ENCODE peak calls at places on chromosomes 6 and 20, in four cellular contexts. K is tibial nerve, B is MCF 10A, J is fibroblast of mammary gland. Q is an unnamed sample.

GRCh38 chr6:10655508-10656055 is 38.8 kb downstream of the C6orf52 start:
- DNase-seq in K (no peak), B (no peak), J (no peak), Q (no peak)

GRCh38 chr20:56171087-56172012 is 77.2 kb upstream of the MC3R start:
- DNase-seq in K (no peak), B (peak), J (no peak), Q (no peak)

GRCh38 chr6:170266061-170266825 is 24.6 kb downstream of the DLL1 start:
- DNase-seq in K (no peak), B (no peak), J (no peak), Q (no peak)

GRCh38 chr6:157174731-157175130 is 148.6 kb downstream of the TMEM242 start:
- DNase-seq in K (no peak), B (no peak), J (no peak), Q (no peak)

GRCh38 chr20:47501117-47501482 is 587 bp upstream of the NCOA3 start:
- DNase-seq in K (no peak), B (no peak), J (no peak), Q (no peak)

GRCh38 chr20:49319204-49319809 is 41.5 kb upstream of the ZNFX1 start:
- DNase-seq in K (no peak), B (no peak), J (no peak), Q (no peak)

GRCh38 chr20:61846074-61846473 is 219.6 kb downstream of the TAF4 start:
- DNase-seq in K (no peak), B (no peak), J (no peak), Q (no peak)

GRCh38 chr6:142945071-142945445 is at the start of gene HIVEP2:
- DNase-seq in K (peak), B (peak), J (peak), Q (peak)

GRCh38 chr6:165864218-165864617 is 201.2 kb upstream of the PDE10A start:
- DNase-seq in K (no peak), B (no peak), J (no peak), Q (no peak)

GRCh38 chr6:154399097-154399496 is 42.5 kb upstream of the IPCEF1 start:
- DNase-seq in K (no peak), B (no peak), J (peak), Q (no peak)

GRCh38 chr6:106128981-106129761 is 43.0 kb downstream of the PRDM1 start:
- DNase-seq in K (no peak), B (peak), J (peak), Q (peak)

GRCh38 chr6:126038234-126038633 is 51.9 kb downstream of the TRMT11 start:
- DNase-seq in K (no peak), B (no peak), J (no peak), Q (no peak)

GRCh38 chr6:126035764-126036163 is 49.4 kb downstream of the TRMT11 start:
- DNase-seq in K (no peak), B (no peak), J (no peak), Q (no peak)

GRCh38 chr6:126034671-126035070 is 48.3 kb downstream of the TRMT11 start:
- DNase-seq in K (no peak), B (no peak), J (no peak), Q (no peak)

GRCh38 chr6:126030045-126030444 is 43.7 kb downstream of the TRMT11 start:
- DNase-seq in K (no peak), B (no peak), J (no peak), Q (no peak)

GRCh38 chr6:126033696-126034095 is 47.4 kb downstream of the TRMT11 start:
- DNase-seq in K (peak), B (peak), J (peak), Q (peak)
- TF ChIP-seq CTCF in K (peak), B (peak), J (peak), Q (no peak)

GRCh38 chr6:373773-374724 is 17.5 kb upstream of the IRF4 start:
- DNase-seq in K (no peak), B (no peak), J (no peak), Q (no peak)
- TF ChIP-seq CTCF in K (no peak), B (peak), J (no peak), Q (no peak)

DNA sequence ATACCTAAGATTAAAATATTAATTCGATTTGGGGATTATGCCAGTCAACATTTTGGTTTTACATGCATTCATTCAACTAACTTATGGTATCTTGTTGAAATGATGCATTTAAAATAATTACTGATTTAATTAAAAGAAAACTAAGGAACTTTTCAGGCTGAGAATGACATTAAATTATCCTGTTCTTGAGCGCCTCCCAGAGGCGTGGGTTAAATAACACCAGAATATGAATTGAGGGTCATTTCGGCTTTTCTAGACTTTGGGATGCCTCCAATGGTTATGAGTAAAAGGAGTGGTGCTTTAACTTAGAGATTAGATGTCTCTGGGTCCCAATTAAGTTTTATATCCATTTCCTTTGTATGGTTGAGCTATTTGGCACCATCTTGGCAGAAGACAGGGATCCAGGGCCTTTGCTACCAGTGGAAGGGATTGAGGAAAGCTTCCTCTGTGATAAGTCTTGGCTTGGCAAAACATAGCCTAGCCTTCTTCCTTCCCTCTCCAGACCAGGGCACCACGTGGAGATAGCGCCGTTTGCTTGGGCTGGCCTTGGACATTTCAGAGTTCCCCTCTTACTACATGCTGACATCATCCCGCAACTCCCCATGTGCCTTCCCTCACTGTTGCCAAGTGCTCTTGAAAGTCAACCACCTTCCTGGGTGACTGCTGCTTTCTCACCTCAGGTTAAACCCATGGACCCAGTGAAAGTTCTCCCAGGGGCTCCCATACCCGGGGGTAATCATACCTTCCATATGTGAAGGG is 28.7 kb downstream of the GNAS start:
- DNase-seq in K (no peak), B (peak), J (no peak), Q (no peak)
- TF ChIP-seq CTCF in K (no peak), B (no peak), J (peak), Q (peak)

DNA sequence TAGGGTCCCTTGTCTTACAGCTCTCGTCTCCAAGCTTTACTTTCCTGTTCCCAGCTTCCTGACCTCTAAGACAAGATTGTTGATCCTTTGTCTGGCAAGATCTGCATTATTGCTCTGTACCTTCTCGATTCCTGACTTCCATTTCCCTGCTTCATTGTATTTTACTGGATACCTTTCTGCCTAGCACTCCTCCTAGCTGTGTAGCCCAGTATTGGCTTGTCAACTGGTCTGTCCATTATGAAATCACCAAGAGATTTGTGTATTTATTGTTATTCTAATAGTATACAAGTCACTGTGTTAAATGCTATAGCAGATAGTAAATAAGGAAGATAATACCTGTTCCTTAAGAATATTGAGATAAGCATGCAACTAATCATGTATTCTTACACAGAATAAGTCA is 305.4 kb downstream of the CDKAL1 start:
- DNase-seq in K (no peak), B (peak), J (no peak), Q (no peak)
- TF ChIP-seq CTCF in K (no peak), B (no peak), J (peak), Q (no peak)

GRCh38 chr6:14462135-14462905 is 344.7 kb downstream of the CD83 start:
- DNase-seq in K (no peak), B (no peak), J (no peak), Q (no peak)

GRCh38 chr6:14463110-14463509 is 345.5 kb downstream of the CD83 start:
- DNase-seq in K (no peak), B (no peak), J (no peak), Q (no peak)

GRCh38 chr6:14464716-14465115 is 347.1 kb downstream of the CD83 start:
- DNase-seq in K (no peak), B (no peak), J (no peak), Q (no peak)

GRCh38 chr6:14466278-14466677 is 348.7 kb downstream of the CD83 start:
- DNase-seq in K (no peak), B (no peak), J (peak), Q (no peak)

GRCh38 chr6:14464049-14464448 is 346.5 kb downstream of the CD83 start:
- DNase-seq in K (no peak), B (peak), J (peak), Q (no peak)
- TF ChIP-seq CTCF in K (no peak), B (no peak), J (peak), Q (no peak)

Q was measured in Calu3.